ENCODE peak calls at places on chromosomes 6 and 20, in five cellular contexts. D is fibroblast of the aortic adventitia, V is BE2C, L is ovary, M is uterus. A is an unnamed sample.

GRCh38 chr6:127022297-127022696 is 96.2 kb upstream of the RSPO3 start:
- DNase-seq in D (no peak), V (peak), L (no peak), M (peak), A (peak)

GRCh38 chr6:52921743-52922142 is 12.2 kb upstream of the GSTA3 start:
- DNase-seq in D (no peak), V (no peak), L (no peak), M (no peak), A (no peak)

GRCh38 chr6:90393232-90393884 is 96.7 kb upstream of the BACH2 start:
- DNase-seq in D (peak), V (peak), L (peak), M (peak), A (peak)

GRCh38 chr20:45836841-45837240 is 3.2 kb downstream of the SNX21 start:
- DNase-seq in D (peak), V (no peak), L (no peak), M (no peak), A (no peak)

GRCh38 chr20:22586645-22587310 is 2.4 kb upstream of the FOXA2 start:
- DNase-seq in D (peak), V (peak), L (no peak), M (no peak), A (no peak)

GRCh38 chr6:108556864-108557493 is 3.7 kb upstream of the FOXO3 start:
- DNase-seq in D (no peak), V (no peak), L (peak), M (peak), A (peak)

GRCh38 chr6:119129148-119129967 is 50.9 kb upstream of the FAM184A start:
- DNase-seq in D (peak), V (no peak), L (no peak), M (no peak), A (peak)

GRCh38 chr6:92110390-92110789 is 1309.0 kb downstream of the EPHA7 start:
- DNase-seq in D (no peak), V (no peak), L (no peak), M (no peak), A (no peak)

GRCh38 chr6:40922281-40922680 is 116.7 kb downstream of the UNC5CL start:
- DNase-seq in D (no peak), V (no peak), L (no peak), M (no peak), A (peak)

GRCh38 chr6:11404845-11405244 is 132.7 kb upstream of the TMEM170B start:
- DNase-seq in D (no peak), V (no peak), L (no peak), M (no peak), A (no peak)

GRCh38 chr6:116127771-116128493 is 2.0 kb upstream of the COL10A1 start:
- DNase-seq in D (peak), V (no peak), L (no peak), M (no peak), A (peak)

GRCh38 chr20:33929917-33930316 is 63.8 kb upstream of the RALY start:
- DNase-seq in D (no peak), V (no peak), L (no peak), M (no peak), A (no peak)

GRCh38 chr6:119334535-119335264 is 14.9 kb downstream of the MAN1A1 start:
- DNase-seq in D (peak), V (no peak), L (no peak), M (no peak), A (no peak)

GRCh38 chr6:131807321-131807643 is 538 bp upstream of the ENPP1 start:
- DNase-seq in D (no peak), V (no peak), L (no peak), M (no peak), A (no peak)

GRCh38 chr6:83696674-83697073 is 12.2 kb downstream of the SNAP91 start:
- DNase-seq in D (no peak), V (no peak), L (no peak), M (no peak), A (no peak)

GRCh38 chr6:68326762-68327161 is 308.3 kb upstream of the ADGRB3 start:
- DNase-seq in D (no peak), V (no peak), L (no peak), M (no peak), A (no peak)

GRCh38 chr20:4513720-4514119 is 208.0 kb upstream of the PRND start:
- DNase-seq in D (peak), V (no peak), L (no peak), M (no peak), A (peak)

GRCh38 chr6:152293404-152293803 is 343.8 kb downstream of the SYNE1 start:
- DNase-seq in D (no peak), V (peak), L (no peak), M (no peak), A (no peak)

GRCh38 chr6:96186094-96186493 is 170.3 kb downstream of the FUT9 start:
- DNase-seq in D (no peak), V (no peak), L (no peak), M (no peak), A (no peak)

GRCh38 chr20:5722927-5723326 is 27.3 kb upstream of the SHLD1 start:
- DNase-seq in D (no peak), V (no peak), L (no peak), M (no peak), A (no peak)

GRCh38 chr20:48227381-48227780 is 442.1 kb upstream of the SULF2 start:
- DNase-seq in D (no peak), V (no peak), L (no peak), M (no peak), A (no peak)

GRCh38 chr6:27575594-27576361 is 102.9 kb upstream of the ZNF184 start:
- DNase-seq in D (no peak), V (no peak), L (no peak), M (no peak), A (no peak)

GRCh38 chr20:4633780-4634179 is 87.9 kb upstream of the PRND start:
- DNase-seq in D (peak), V (no peak), L (no peak), M (no peak), A (peak)

GRCh38 chr20:36273414-36274247 is 32.5 kb upstream of the DLGAP4 start:
- DNase-seq in D (peak), V (no peak), L (no peak), M (no peak), A (peak)
- TF ChIP-seq CTCF in D (peak), V (peak), L (no peak), M (no peak), A (peak)

GRCh38 chr20:10863337-10864060 is 189.7 kb upstream of the JAG1 start:
- DNase-seq in D (peak), V (no peak), L (no peak), M (peak), A (peak)
- H3K4me3 ChIP-seq in D (peak), V (no peak), L (no peak), M (no peak), A (no peak)

GRCh38 chr6:125753937-125754259 is 4.5 kb downstream of the HEY2 start:
- DNase-seq in D (no peak), V (no peak), L (no peak), M (no peak), A (no peak)

GRCh38 chr6:125751334-125751916 is 2.0 kb downstream of the HEY2 start:
- DNase-seq in D (no peak), V (no peak), L (no peak), M (no peak), A (no peak)

GRCh38 chr6:125750692-125751333 is 1.4 kb downstream of the HEY2 start:
- DNase-seq in D (no peak), V (no peak), L (no peak), M (no peak), A (no peak)

GRCh38 chr6:125752773-125753172 is 3.3 kb downstream of the HEY2 start:
- DNase-seq in D (no peak), V (no peak), L (no peak), M (no peak), A (no peak)

GRCh38 chr6:125753218-125753936 is 3.9 kb downstream of the HEY2 start:
- DNase-seq in D (peak), V (no peak), L (no peak), M (no peak), A (peak)
- TF ChIP-seq CTCF in D (peak), V (peak), L (no peak), M (no peak), A (peak)

GRCh38 chr20:38256021-38256420 is 4.5 kb downstream of the KIAA1755 start:
- DNase-seq in D (no peak), V (no peak), L (no peak), M (no peak), A (no peak)
- H3K4me3 ChIP-seq in D (no peak), V (no peak), L (no peak), M (no peak), A (no peak)

A was measured in AG10803.